ENCODE peak calls at places on chromosomes 16 and 17, in ten cellular contexts. Z is EH; K is stimulated activated CD8-positive, alpha-beta memory T cell treated with anti-CD3 and anti-CD28 coated beads, Interleukin-7, amount 100 ng/mL, for 1 hour; J is GM23338; Q is PC-3; A is stimulated activated CD4-positive, alpha-beta T cell treated with anti-CD3 and anti-CD28 coated beads, Interleukin-15, amount 100 ng/mL, for 1 hour; P is GM12891; H is progenitor cell of endocrine pancreas; O is NCI-H1092; U is prostate gland. S is an unnamed sample.

GRCh38 chr17:76707985-76708807 is 2.6 kb downstream of the MXRA7 start:
- DNase-seq in K (no peak), J (peak; percentile 93), P (no peak), Q (no peak), U (no peak), A (no peak), O (no peak), H (peak; percentile 38), Z (no peak), S (no peak)

GRCh38 chr17:49995055-49995738 is at the start of gene DLX3:
- DNase-seq in Z (peak; percentile 84), O (peak; percentile 25), P (no peak), K (no peak), U (peak; percentile 88), H (peak; percentile 65), J (peak; percentile 93), A (no peak), Q (peak; percentile 91), S (no peak)

GRCh38 chr16:8986111-8986510 is 22.4 kb upstream of the USP7 start:
- DNase-seq in U (no peak), J (no peak), K (no peak), Z (no peak), H (no peak), P (no peak), O (no peak), A (no peak), Q (no peak), S (no peak)

GRCh38 chr17:3030096-3030495 is 33.3 kb downstream of the OR1D5 start:
- DNase-seq in P (no peak), A (no peak), H (no peak), O (no peak), J (no peak), Q (peak; percentile 75), U (no peak), K (no peak), Z (peak; percentile 79), S (no peak)

GRCh38 chr17:8889458-8890210 is 22.2 kb upstream of the PIK3R6 start:
- DNase-seq in K (no peak), O (no peak), J (no peak), P (no peak), A (no peak), Z (no peak), U (no peak), Q (no peak), H (no peak), S (no peak)

GRCh38 chr16:51490866-51491265 is 339.8 kb upstream of the SALL1 start:
- DNase-seq in A (no peak), H (no peak), O (no peak), J (no peak), U (no peak), Z (peak; percentile 15), K (no peak), P (no peak), Q (no peak), S (no peak)

GRCh38 chr16:80670170-80670865 is 129.5 kb downstream of the DYNLRB2 start:
- DNase-seq in Q (no peak), K (no peak), O (no peak), A (no peak), J (no peak), P (no peak), Z (no peak), U (no peak), H (no peak), S (no peak)

GRCh38 chr16:9996191-9996590 is 186.0 kb downstream of the GRIN2A start:
- DNase-seq in K (no peak), A (no peak), Q (no peak), U (no peak), P (no peak), J (no peak), O (no peak), Z (no peak), H (no peak), S (no peak)

GRCh38 chr17:11506635-11507034 is 91.6 kb upstream of the DNAH9 start:
- DNase-seq in J (peak; percentile 1), P (no peak), A (no peak), Q (peak; percentile 2), H (peak; percentile 56), O (no peak), Z (peak; percentile 2), K (no peak), U (no peak), S (no peak)

GRCh38 chr16:25298165-25298872 is 40.7 kb upstream of the ZKSCAN2 start:
- DNase-seq in P (no peak), Q (peak; percentile 51), Z (no peak), O (no peak), H (no peak), U (no peak), J (no peak), K (no peak), A (no peak), S (no peak)